ENCODE peak calls at places on chromosomes 7 and 10, in nine cellular contexts. One of them, this sample, is unnamed. For H3K4me1, the result is how much of the 10 kb centered on the place peaks cover.

GRCh38 chr7:100667331-100668068 is 6.0 kb upstream of the GNB2 start:
- DNase-seq in transverse colon: no peak
- DNase-seq in SK-N-SH: no peak
- DNase-seq in fibroblast of lung: no peak
- DNase-seq in heart right ventricle: no peak
- DNase-seq in ovary: no peak
- DNase-seq in CD4-positive, CD25-positive, alpha-beta regulatory T cell: no peak
- DNase-seq in colonic mucosa: no peak
- DNase-seq in esophagus squamous epithelium: no peak
- DNase-seq in this sample: no peak

GRCh38 chr10:96683065-96683464 is 37.2 kb downstream of the PIK3AP1 start:
- DNase-seq in CD4-positive, CD25-positive, alpha-beta regulatory T cell: no peak
- DNase-seq in colonic mucosa: no peak
- DNase-seq in transverse colon: no peak
- DNase-seq in SK-N-SH: no peak
- DNase-seq in fibroblast of lung: peak
- DNase-seq in esophagus squamous epithelium: no peak
- DNase-seq in ovary: no peak
- DNase-seq in heart right ventricle: no peak
- DNase-seq in this sample: no peak

GRCh38 chr7:110911632-110912031 is 179.3 kb upstream of the LRRN3 start:
- DNase-seq in SK-N-SH: no peak
- DNase-seq in ovary: no peak
- DNase-seq in CD4-positive, CD25-positive, alpha-beta regulatory T cell: no peak
- DNase-seq in esophagus squamous epithelium: no peak
- DNase-seq in transverse colon: no peak
- DNase-seq in heart right ventricle: no peak
- DNase-seq in fibroblast of lung: no peak
- DNase-seq in colonic mucosa: no peak
- DNase-seq in this sample: no peak

GRCh38 chr10:12638781-12639180 is 289.4 kb downstream of the CAMK1D start:
- DNase-seq in fibroblast of lung: no peak
- DNase-seq in esophagus squamous epithelium: no peak
- DNase-seq in ovary: no peak
- DNase-seq in transverse colon: no peak
- DNase-seq in SK-N-SH: no peak
- DNase-seq in colonic mucosa: no peak
- DNase-seq in CD4-positive, CD25-positive, alpha-beta regulatory T cell: no peak
- DNase-seq in heart right ventricle: no peak
- DNase-seq in this sample: no peak

GRCh38 chr7:29287366-29287765 is 92.8 kb downstream of the CHN2 start:
- DNase-seq in CD4-positive, CD25-positive, alpha-beta regulatory T cell: no peak
- DNase-seq in esophagus squamous epithelium: no peak
- DNase-seq in heart right ventricle: no peak
- DNase-seq in transverse colon: no peak
- DNase-seq in SK-N-SH: no peak
- DNase-seq in fibroblast of lung: peak
- DNase-seq in colonic mucosa: no peak
- DNase-seq in ovary: no peak
- DNase-seq in this sample: no peak

GRCh38 chr10:103784723-103785418 is 70.5 kb downstream of the SH3PXD2A start:
- DNase-seq in colonic mucosa: peak
- DNase-seq in heart right ventricle: no peak
- DNase-seq in esophagus squamous epithelium: no peak
- DNase-seq in transverse colon: peak
- DNase-seq in fibroblast of lung: no peak
- DNase-seq in ovary: no peak
- DNase-seq in CD4-positive, CD25-positive, alpha-beta regulatory T cell: no peak
- DNase-seq in SK-N-SH: no peak
- DNase-seq in this sample: no peak

GRCh38 chr10:109743141-109744120 is 179.9 kb downstream of the XPNPEP1 start:
- DNase-seq in fibroblast of lung: peak
- DNase-seq in ovary: no peak
- DNase-seq in SK-N-SH: no peak
- DNase-seq in esophagus squamous epithelium: no peak
- DNase-seq in CD4-positive, CD25-positive, alpha-beta regulatory T cell: no peak
- DNase-seq in colonic mucosa: no peak
- DNase-seq in heart right ventricle: no peak
- DNase-seq in transverse colon: no peak
- DNase-seq in this sample: peak

GRCh38 chr10:103803941-103804340 is 51.4 kb downstream of the SH3PXD2A start:
- DNase-seq in fibroblast of lung: no peak
- DNase-seq in colonic mucosa: no peak
- DNase-seq in transverse colon: no peak
- DNase-seq in SK-N-SH: peak
- DNase-seq in heart right ventricle: no peak
- DNase-seq in ovary: no peak
- DNase-seq in esophagus squamous epithelium: no peak
- DNase-seq in CD4-positive, CD25-positive, alpha-beta regulatory T cell: peak
- DNase-seq in this sample: no peak

GRCh38 chr10:94963901-94964300 is 25.4 kb downstream of the CYP2C9 start:
- DNase-seq in fibroblast of lung: peak
- DNase-seq in colonic mucosa: peak
- DNase-seq in CD4-positive, CD25-positive, alpha-beta regulatory T cell: no peak
- DNase-seq in heart right ventricle: no peak
- DNase-seq in ovary: no peak
- DNase-seq in SK-N-SH: peak
- DNase-seq in transverse colon: no peak
- DNase-seq in esophagus squamous epithelium: no peak
- DNase-seq in this sample: no peak

GRCh38 chr7:159143780-159144755 is 599 bp downstream of the VIPR2 start:
- DNase-seq in heart right ventricle: peak
- DNase-seq in esophagus squamous epithelium: no peak
- DNase-seq in colonic mucosa: no peak
- DNase-seq in CD4-positive, CD25-positive, alpha-beta regulatory T cell: no peak
- DNase-seq in SK-N-SH: peak
- DNase-seq in fibroblast of lung: no peak
- DNase-seq in ovary: peak
- DNase-seq in transverse colon: no peak
- DNase-seq in this sample: no peak

GRCh38 chr7:783556-784490 is 48.5 kb upstream of the SUN1 start:
- DNase-seq in SK-N-SH: no peak
- DNase-seq in CD4-positive, CD25-positive, alpha-beta regulatory T cell: no peak
- DNase-seq in heart right ventricle: no peak
- DNase-seq in transverse colon: no peak
- DNase-seq in ovary: no peak
- DNase-seq in colonic mucosa: no peak
- DNase-seq in esophagus squamous epithelium: no peak
- DNase-seq in fibroblast of lung: no peak
- DNase-seq in this sample: no peak

GRCh38 chr7:46832136-46832535 is 749.8 kb downstream of the TNS3 start:
- DNase-seq in heart right ventricle: no peak
- DNase-seq in transverse colon: no peak
- DNase-seq in CD4-positive, CD25-positive, alpha-beta regulatory T cell: no peak
- DNase-seq in SK-N-SH: no peak
- DNase-seq in esophagus squamous epithelium: no peak
- DNase-seq in colonic mucosa: no peak
- DNase-seq in ovary: no peak
- DNase-seq in fibroblast of lung: no peak
- DNase-seq in this sample: no peak

GRCh38 chr7:158094046-158094445 is 493.6 kb downstream of the PTPRN2 start:
- DNase-seq in heart right ventricle: no peak
- DNase-seq in esophagus squamous epithelium: no peak
- DNase-seq in ovary: no peak
- DNase-seq in CD4-positive, CD25-positive, alpha-beta regulatory T cell: no peak
- DNase-seq in transverse colon: no peak
- DNase-seq in colonic mucosa: no peak
- DNase-seq in fibroblast of lung: no peak
- DNase-seq in SK-N-SH: no peak
- DNase-seq in this sample: no peak

GRCh38 chr7:55100172-55100961 is 81.5 kb downstream of the EGFR start:
- DNase-seq in SK-N-SH: no peak
- DNase-seq in colonic mucosa: peak
- DNase-seq in transverse colon: peak
- DNase-seq in ovary: peak
- DNase-seq in fibroblast of lung: peak
- DNase-seq in CD4-positive, CD25-positive, alpha-beta regulatory T cell: no peak
- DNase-seq in esophagus squamous epithelium: no peak
- DNase-seq in heart right ventricle: peak
- DNase-seq in this sample: peak

GRCh38 chr7:2517004-2517403 is 2.6 kb upstream of the LFNG start:
- DNase-seq in transverse colon: no peak
- DNase-seq in colonic mucosa: no peak
- DNase-seq in ovary: no peak
- DNase-seq in fibroblast of lung: peak
- DNase-seq in heart right ventricle: no peak
- DNase-seq in SK-N-SH: no peak
- DNase-seq in esophagus squamous epithelium: no peak
- DNase-seq in CD4-positive, CD25-positive, alpha-beta regulatory T cell: no peak
- DNase-seq in this sample: no peak

GRCh38 chr7:64686493-64687184 is 20.7 kb downstream of the ZNF107 start:
- DNase-seq in ovary: no peak
- DNase-seq in colonic mucosa: no peak
- DNase-seq in esophagus squamous epithelium: no peak
- DNase-seq in fibroblast of lung: no peak
- DNase-seq in CD4-positive, CD25-positive, alpha-beta regulatory T cell: no peak
- DNase-seq in heart right ventricle: no peak
- DNase-seq in SK-N-SH: no peak
- DNase-seq in transverse colon: peak
- DNase-seq in this sample: no peak

GRCh38 chr7:150334108-150334507 is 7.3 kb downstream of the RARRES2 start:
- DNase-seq in SK-N-SH: no peak
- DNase-seq in ovary: no peak
- DNase-seq in colonic mucosa: no peak
- DNase-seq in transverse colon: no peak
- DNase-seq in fibroblast of lung: no peak
- DNase-seq in esophagus squamous epithelium: no peak
- DNase-seq in CD4-positive, CD25-positive, alpha-beta regulatory T cell: no peak
- DNase-seq in heart right ventricle: no peak
- DNase-seq in this sample: no peak
- H3K4me1 ChIP-seq in SK-N-SH: under half
- H3K4me1 ChIP-seq in ovary: under half
- H3K4me1 ChIP-seq in colonic mucosa: under half
- H3K4me1 ChIP-seq in transverse colon: under half
- H3K4me1 ChIP-seq in fibroblast of lung: under half
- H3K4me1 ChIP-seq in esophagus squamous epithelium: half or more
- H3K4me1 ChIP-seq in CD4-positive, CD25-positive, alpha-beta regulatory T cell: under half
- H3K4me1 ChIP-seq in heart right ventricle: under half
- H3K4me1 ChIP-seq in this sample: under half

GRCh38 chr10:74206727-74207126 is 55.7 kb downstream of the ADK start:
- DNase-seq in ovary: no peak
- DNase-seq in CD4-positive, CD25-positive, alpha-beta regulatory T cell: no peak
- DNase-seq in esophagus squamous epithelium: no peak
- DNase-seq in heart right ventricle: no peak
- DNase-seq in transverse colon: no peak
- DNase-seq in SK-N-SH: no peak
- DNase-seq in colonic mucosa: peak
- DNase-seq in fibroblast of lung: no peak
- DNase-seq in this sample: no peak
- H3K4me3 ChIP-seq in ovary: no peak
- H3K4me3 ChIP-seq in CD4-positive, CD25-positive, alpha-beta regulatory T cell: no peak
- H3K4me3 ChIP-seq in esophagus squamous epithelium: no peak
- H3K4me3 ChIP-seq in heart right ventricle: no peak
- H3K4me3 ChIP-seq in transverse colon: no peak
- H3K4me3 ChIP-seq in SK-N-SH: no peak
- H3K4me3 ChIP-seq in colonic mucosa: no peak
- H3K4me3 ChIP-seq in fibroblast of lung: no peak
- H3K4me3 ChIP-seq in this sample: no peak

DNA sequence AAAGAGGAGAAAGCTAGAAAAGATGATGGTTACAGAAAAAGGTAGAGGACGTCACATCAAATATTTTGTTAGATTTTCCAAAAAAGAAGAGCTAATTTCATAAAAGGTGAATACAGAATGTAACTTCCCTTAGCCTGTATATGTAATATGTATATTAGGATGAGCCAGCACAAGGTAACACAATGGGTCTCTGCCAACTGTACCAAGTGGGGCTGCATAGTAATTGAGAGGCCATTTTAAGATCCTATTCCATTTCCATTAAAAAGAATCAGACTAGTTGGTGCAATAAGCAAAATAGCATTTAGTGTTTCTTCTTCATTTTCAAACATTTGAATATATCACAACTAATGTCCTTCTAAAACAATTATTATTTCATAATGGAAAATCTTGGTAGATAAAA is 134.6 kb downstream of the SEMA3A start:
- DNase-seq in SK-N-SH: no peak
- DNase-seq in CD4-positive, CD25-positive, alpha-beta regulatory T cell: no peak
- DNase-seq in transverse colon: no peak
- DNase-seq in fibroblast of lung: no peak
- DNase-seq in esophagus squamous epithelium: no peak
- DNase-seq in ovary: no peak
- DNase-seq in heart right ventricle: no peak
- DNase-seq in colonic mucosa: no peak
- DNase-seq in this sample: no peak
- H3K4me1 ChIP-seq in SK-N-SH: under half
- H3K4me1 ChIP-seq in CD4-positive, CD25-positive, alpha-beta regulatory T cell: under half
- H3K4me1 ChIP-seq in transverse colon: under half
- H3K4me1 ChIP-seq in fibroblast of lung: under half
- H3K4me1 ChIP-seq in esophagus squamous epithelium: under half
- H3K4me1 ChIP-seq in ovary: under half
- H3K4me1 ChIP-seq in heart right ventricle: under half
- H3K4me1 ChIP-seq in colonic mucosa: under half
- H3K4me1 ChIP-seq in this sample: under half

GRCh38 chr10:32981760-32982159 is 23.7 kb upstream of the ITGB1 start:
- DNase-seq in heart right ventricle: peak
- DNase-seq in esophagus squamous epithelium: no peak
- DNase-seq in CD4-positive, CD25-positive, alpha-beta regulatory T cell: no peak
- DNase-seq in transverse colon: peak
- DNase-seq in ovary: no peak
- DNase-seq in fibroblast of lung: peak
- DNase-seq in SK-N-SH: no peak
- DNase-seq in colonic mucosa: peak
- DNase-seq in this sample: peak

GRCh38 chr10:32982293-32982709 is 24.3 kb upstream of the ITGB1 start:
- DNase-seq in colonic mucosa: no peak
- DNase-seq in ovary: no peak
- DNase-seq in CD4-positive, CD25-positive, alpha-beta regulatory T cell: no peak
- DNase-seq in SK-N-SH: no peak
- DNase-seq in heart right ventricle: no peak
- DNase-seq in fibroblast of lung: peak
- DNase-seq in esophagus squamous epithelium: no peak
- DNase-seq in transverse colon: no peak
- DNase-seq in this sample: no peak

GRCh38 chr10:32979041-32979440 is 21.0 kb upstream of the ITGB1 start:
- DNase-seq in ovary: no peak
- DNase-seq in esophagus squamous epithelium: no peak
- DNase-seq in transverse colon: no peak
- DNase-seq in colonic mucosa: no peak
- DNase-seq in SK-N-SH: no peak
- DNase-seq in heart right ventricle: no peak
- DNase-seq in fibroblast of lung: no peak
- DNase-seq in CD4-positive, CD25-positive, alpha-beta regulatory T cell: no peak
- DNase-seq in this sample: no peak

GRCh38 chr10:32980558-32981468 is 22.8 kb upstream of the ITGB1 start:
- DNase-seq in colonic mucosa: peak
- DNase-seq in esophagus squamous epithelium: peak
- DNase-seq in CD4-positive, CD25-positive, alpha-beta regulatory T cell: peak
- DNase-seq in fibroblast of lung: peak
- DNase-seq in ovary: peak
- DNase-seq in SK-N-SH: peak
- DNase-seq in transverse colon: peak
- DNase-seq in heart right ventricle: peak
- DNase-seq in this sample: peak

DNA sequence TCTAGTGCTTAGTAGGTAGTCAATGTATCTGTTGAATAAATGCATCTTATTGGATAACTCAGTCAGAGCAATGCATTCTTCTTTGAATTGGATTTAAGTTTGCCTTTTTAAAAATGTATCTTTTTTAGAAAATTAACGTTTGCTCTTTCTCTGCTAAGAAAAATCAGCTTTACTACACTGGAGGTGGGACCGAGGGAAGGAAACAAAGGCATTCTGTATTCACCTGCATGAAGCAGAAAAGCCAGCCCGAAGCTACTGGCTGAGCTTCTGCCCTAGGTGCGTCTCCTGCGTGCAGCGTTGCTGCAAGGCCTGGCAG is 22.2 kb upstream of the ITGB1 start:
- DNase-seq in transverse colon: no peak
- DNase-seq in fibroblast of lung: no peak
- DNase-seq in SK-N-SH: no peak
- DNase-seq in CD4-positive, CD25-positive, alpha-beta regulatory T cell: no peak
- DNase-seq in ovary: no peak
- DNase-seq in esophagus squamous epithelium: no peak
- DNase-seq in heart right ventricle: no peak
- DNase-seq in colonic mucosa: no peak
- DNase-seq in this sample: no peak
- H3K4me3 ChIP-seq in transverse colon: peak
- H3K4me3 ChIP-seq in fibroblast of lung: peak
- H3K4me3 ChIP-seq in SK-N-SH: peak
- H3K4me3 ChIP-seq in CD4-positive, CD25-positive, alpha-beta regulatory T cell: peak
- H3K4me3 ChIP-seq in ovary: peak
- H3K4me3 ChIP-seq in esophagus squamous epithelium: peak
- H3K4me3 ChIP-seq in heart right ventricle: peak
- H3K4me3 ChIP-seq in colonic mucosa: peak
- H3K4me3 ChIP-seq in this sample: peak

This sample was measured in uterus.